ENCODE peak calls at places on chromosome 16, in eight cellular contexts. L is stimulated activated naive CD4-positive, alpha-beta T cell; P is OCI-M1; B is non-pigmented ciliary epithelial cell; Q is HAP-1; C is CD8-positive, alpha-beta memory T cell; U is fibroblast of the aortic adventitia; M is AG08396. R is an unnamed sample.

GRCh38 chr16:11050954-11051353 is 106.6 kb downstream of the CLEC16A start:
- DNase-seq in M (no peak), U (no peak), C (no peak), B (no peak), Q (no peak), P (no peak), L (no peak), R (peak)

GRCh38 chr16:30557397-30557949 is 701 bp downstream of the ZNF764 start:
- DNase-seq in L (peak), P (peak), U (no peak), Q (peak), B (no peak), M (peak), C (no peak), R (no peak)

GRCh38 chr16:1788095-1788707 is 5.3 kb downstream of the IGFALS start:
- DNase-seq in L (no peak), P (no peak), U (no peak), B (no peak), C (no peak), M (no peak), Q (no peak), R (no peak)

GRCh38 chr16:70520612-70521297 is 2.6 kb downstream of the COG4 start:
- DNase-seq in L (no peak), P (peak), U (peak), B (peak), C (no peak), M (no peak), Q (no peak), R (no peak)

GRCh38 chr16:83995756-83996155 is 27.7 kb downstream of the NECAB2 start:
- DNase-seq in C (no peak), M (peak), P (no peak), L (no peak), U (no peak), B (no peak), Q (no peak), R (peak)

GRCh38 chr16:20410153-20410723 is 904 bp downstream of the ACSM5 start:
- DNase-seq in L (no peak), M (no peak), U (no peak), Q (no peak), C (no peak), B (no peak), P (no peak), R (no peak)

GRCh38 chr16:8867483-8868271 is 1.1 kb downstream of the CARHSP1 start:
- DNase-seq in U (no peak), C (peak), L (peak), P (peak), Q (peak), B (no peak), M (no peak), R (peak)

GRCh38 chr16:9257843-9258242 is 166.4 kb downstream of the HAPSTR1 start:
- DNase-seq in U (no peak), M (no peak), C (no peak), P (no peak), Q (no peak), L (no peak), B (no peak), R (no peak)

GRCh38 chr16:25052161-25052511 is 37.0 kb upstream of the ARHGAP17 start:
- DNase-seq in Q (no peak), B (no peak), U (no peak), C (no peak), P (no peak), L (no peak), M (no peak), R (no peak)

GRCh38 chr16:72300892-72301291 is 128.9 kb upstream of the PMFBP1 start:
- DNase-seq in L (no peak), Q (no peak), P (no peak), U (no peak), B (no peak), M (no peak), C (no peak), R (no peak)

GRCh38 chr16:4184038-4184702 is 57.7 kb downstream of the SRL start:
- DNase-seq in P (no peak), Q (no peak), M (no peak), L (no peak), C (no peak), B (no peak), U (no peak), R (no peak)

GRCh38 chr16:88967800-88968588 is 9.0 kb downstream of the CBFA2T3 start:
- DNase-seq in Q (no peak), C (peak), B (no peak), P (no peak), U (no peak), L (no peak), M (no peak), R (no peak)

GRCh38 chr16:11632455-11632921 is 35.8 kb upstream of the SNN start:
- DNase-seq in P (no peak), L (no peak), C (no peak), Q (no peak), B (no peak), M (peak), U (peak), R (peak)

GRCh38 chr16:47779201-47780016 is 318.3 kb downstream of the PHKB start:
- DNase-seq in C (peak), M (peak), L (no peak), P (peak), Q (peak), U (peak), B (peak), R (peak)

GRCh38 chr16:27228036-27228435 is 24.7 kb downstream of the KDM8 start:
- DNase-seq in B (no peak), C (no peak), P (no peak), U (no peak), L (no peak), Q (no peak), M (no peak), R (no peak)

GRCh38 chr16:18958621-18959578 is 24.8 kb upstream of the TMC7 start:
- DNase-seq in P (no peak), C (no peak), Q (peak), B (no peak), M (no peak), L (no peak), U (peak), R (no peak)

GRCh38 chr16:48354877-48355585 is 30.2 kb downstream of the SIAH1 start:
- DNase-seq in L (no peak), P (no peak), C (no peak), M (no peak), Q (no peak), U (no peak), B (no peak), R (no peak)

GRCh38 chr16:54400261-54400660 is 113.7 kb upstream of the IRX3 start:
- DNase-seq in U (no peak), Q (no peak), L (no peak), P (no peak), M (no peak), C (no peak), B (no peak), R (no peak)